ENCODE peak calls at places on chromosomes 7 and 10, in five cellular contexts. D is cardiac muscle cell, E is GM20000, L is endothelial cell, U is nephron progenitor cell. C is an unnamed sample.

GRCh38 chr7:98571986-98572385 is 45.1 kb upstream of the NPTX2 start:
- DNase-seq in L (no peak), U (no peak), D (no peak), E (no peak), C (no peak)

GRCh38 chr7:27962250-27962649 is 218.3 kb downstream of the JAZF1 start:
- DNase-seq in E (no peak), U (no peak), L (no peak), D (no peak), C (no peak)

GRCh38 chr7:90267263-90267858 is 22.4 kb downstream of the CFAP69 start:
- DNase-seq in E (no peak), L (no peak), D (no peak), U (no peak), C (no peak)

GRCh38 chr10:33330543-33331019 is 3.9 kb downstream of the NRP1 start:
- DNase-seq in U (peak), L (peak), E (peak), D (peak), C (peak)

GRCh38 chr10:10872035-10872673 is 145.5 kb upstream of the CELF2 start:
- DNase-seq in L (peak), D (peak), U (no peak), E (no peak), C (no peak)

GRCh38 chr10:50554381-50554994 is 69.3 kb downstream of the SGMS1 start:
- DNase-seq in D (peak), L (no peak), U (peak), E (no peak), C (no peak)

GRCh38 chr10:48523212-48523819 is 81.6 kb downstream of the ARHGAP22 start:
- DNase-seq in E (no peak), D (peak), L (peak), U (peak), C (no peak)

GRCh38 chr10:33290286-33291052 is 44.0 kb downstream of the NRP1 start:
- DNase-seq in L (no peak), U (no peak), D (no peak), E (no peak), C (no peak)

GRCh38 chr10:52308251-52309031 is 5.6 kb upstream of the DKK1 start:
- DNase-seq in L (peak), E (peak), U (peak), D (peak), C (peak)

GRCh38 chr7:27193335-27194001 is 6.4 kb downstream of the HOXA13 start:
- DNase-seq in E (no peak), L (no peak), U (peak), D (no peak), C (no peak)

GRCh38 chr7:90383422-90383821 is 19.8 kb upstream of the CLDN12 start:
- DNase-seq in U (no peak), L (no peak), E (no peak), D (no peak), C (no peak)

GRCh38 chr10:59623823-59624535 is 85.7 kb downstream of the SLC16A9 start:
- DNase-seq in L (no peak), D (no peak), E (no peak), U (no peak), C (no peak)

DNA sequence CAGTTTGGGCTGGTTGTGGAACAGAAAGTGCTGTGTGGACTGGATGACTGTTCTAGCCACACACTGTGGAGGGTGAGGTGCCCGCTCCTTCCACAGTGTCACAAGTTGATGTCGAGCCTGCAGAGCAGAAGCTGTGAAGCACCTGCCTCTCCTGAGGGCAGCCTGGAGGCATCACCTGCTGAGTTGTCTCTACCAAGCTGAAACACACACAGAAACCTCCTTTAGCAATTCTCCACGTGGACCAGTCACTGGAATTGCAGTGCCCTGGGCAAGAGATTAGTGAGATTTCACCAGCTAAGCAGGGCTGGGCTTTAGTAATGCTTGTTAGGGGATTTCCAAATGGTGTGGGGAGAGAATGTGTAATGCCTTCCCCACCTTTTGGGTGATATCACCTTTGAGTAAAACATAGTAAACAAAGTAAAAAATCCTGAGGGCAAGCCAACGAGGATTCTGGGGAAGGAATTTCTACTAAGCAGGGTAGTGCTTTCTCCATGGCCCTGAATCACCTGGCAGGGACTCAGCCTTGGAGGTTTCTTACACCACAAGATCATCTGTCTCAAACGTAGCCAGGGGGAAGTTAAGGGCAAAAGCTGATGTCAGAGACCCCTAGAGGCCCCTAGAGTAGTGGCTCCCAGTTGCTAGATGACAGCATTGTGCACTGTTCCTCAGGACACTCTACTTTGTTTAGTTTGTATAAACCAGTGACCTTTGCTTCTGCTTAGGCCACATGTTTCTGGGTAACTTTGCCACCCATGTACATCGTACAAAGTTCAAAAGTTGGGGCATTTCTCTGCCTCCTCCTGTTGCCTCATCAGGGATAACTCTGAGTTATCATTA is 233.1 kb upstream of the IGFBP3 start:
- DNase-seq in L (no peak), D (no peak), U (no peak), E (peak), C (peak)
- TF ChIP-seq CTCF in L (no peak), D (no peak), U (no peak), E (no peak), C (no peak)

DNA sequence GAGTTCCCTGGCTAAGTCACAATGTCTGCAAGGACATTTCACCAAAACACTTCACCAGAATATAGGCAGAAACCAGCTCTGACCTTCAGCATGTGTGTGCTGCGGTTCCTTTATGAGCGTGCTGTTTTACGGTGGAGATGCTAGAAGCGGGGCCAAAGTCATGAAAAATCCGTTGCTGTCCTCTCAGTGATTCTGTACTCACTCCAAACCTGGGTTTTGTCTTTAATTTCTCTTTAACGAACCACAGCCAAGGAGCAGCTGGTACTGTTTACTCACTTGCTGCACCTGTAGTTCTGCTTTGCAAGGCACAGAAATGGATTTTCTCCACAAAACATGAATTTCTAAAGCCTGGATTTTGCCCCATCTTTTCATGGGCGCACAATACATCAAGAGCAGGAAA is 639.9 kb downstream of the PHTF2 start:
- DNase-seq in U (no peak), D (no peak), E (no peak), L (no peak), C (no peak)
- TF ChIP-seq CTCF in U (no peak), D (no peak), E (no peak), L (no peak), C (no peak)

DNA sequence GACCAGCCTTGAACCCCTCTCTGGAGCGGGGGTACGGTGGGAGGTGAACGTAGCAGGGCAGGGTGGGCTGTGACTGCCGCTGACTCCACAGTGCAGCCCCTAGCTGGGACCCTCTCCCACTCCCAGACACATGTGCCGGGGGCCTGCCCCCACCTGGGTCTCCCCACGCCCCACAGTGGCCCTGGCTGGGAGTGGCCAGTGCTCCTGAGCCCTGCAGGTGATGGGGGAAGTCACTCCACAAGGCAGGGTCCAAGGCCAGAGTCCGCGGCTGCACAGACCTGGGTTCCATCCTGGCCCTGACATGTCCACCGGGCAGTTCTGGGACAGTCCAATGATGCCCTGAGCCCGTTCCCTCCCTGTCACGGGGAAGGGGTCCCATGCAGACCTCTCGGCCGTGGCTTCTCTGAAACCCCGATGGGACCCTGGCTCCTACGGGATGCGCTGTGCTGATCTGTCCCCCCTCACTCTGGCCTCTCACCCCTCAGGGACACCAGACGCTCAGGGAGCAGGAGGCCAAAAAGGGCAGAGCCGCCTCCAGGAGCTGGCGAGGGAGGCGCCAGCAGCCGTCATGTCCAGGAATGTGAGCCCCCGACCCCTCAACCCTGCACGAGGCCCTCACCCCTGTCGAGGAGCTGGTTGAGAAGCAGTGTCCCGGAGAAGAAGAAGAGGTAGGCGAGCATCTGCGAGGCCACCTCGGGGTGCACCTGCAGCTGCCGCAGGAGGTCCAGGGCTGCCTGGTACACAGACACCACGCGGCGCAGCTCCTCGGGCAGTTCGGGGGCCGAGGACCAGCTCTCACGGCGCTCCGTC is 40.4 kb downstream of the AP5Z1 start:
- DNase-seq in L (no peak), U (no peak), D (no peak), E (no peak), C (no peak)
- TF ChIP-seq CTCF in L (no peak), U (no peak), D (no peak), E (no peak), C (no peak)

GRCh38 chr7:106151459-106152312 is 39.6 kb upstream of the SYPL1 start:
- DNase-seq in L (no peak), U (no peak), D (no peak), E (no peak), C (no peak)

GRCh38 chr7:106153891-106154449 is 41.9 kb upstream of the SYPL1 start:
- DNase-seq in D (peak), E (peak), U (peak), L (peak), C (peak)

GRCh38 chr7:106152313-106152665 is 40.2 kb upstream of the SYPL1 start:
- DNase-seq in U (no peak), E (no peak), L (no peak), D (peak), C (no peak)

GRCh38 chr7:106155027-106155426 is 42.9 kb upstream of the SYPL1 start:
- DNase-seq in D (no peak), L (no peak), E (no peak), U (no peak), C (no peak)
- TF ChIP-seq CTCF in D (no peak), L (no peak), E (no peak), U (no peak), C (no peak)

C was measured in GM13977.